ENCODE peak calls at places on chromosomes 11 and 22, in six cellular contexts. A, T, G, K, W and S are unnamed samples.

GRCh38 chr11:17553249-17553546 is 6.1 kb downstream of the OTOG start:
- DNase-seq in A (no peak), T (no peak), G (no peak), K (no peak), W (no peak), S (no peak)

GRCh38 chr11:102111011-102111786 is 952 bp downstream of the YAP1 start:
- DNase-seq in A (peak; percentile 69), T (no peak), G (peak; percentile 84), K (peak; percentile 74), W (peak; percentile 2), S (no peak)

GRCh38 chr11:61532136-61533038 is 23.8 kb downstream of the LRRC10B start:
- DNase-seq in A (peak; percentile 87), T (peak; percentile 58), G (no peak), K (no peak), W (peak; percentile 32), S (peak; percentile 76)

GRCh38 chr11:130390071-130390758 is 38.2 kb downstream of the ADAMTS8 start:
- DNase-seq in A (peak; percentile 40), T (no peak), G (peak; percentile 80), K (no peak), W (no peak), S (no peak)

GRCh38 chr22:26904483-26904882 is 247.1 kb downstream of the MIAT start:
- DNase-seq in A (no peak), T (no peak), G (no peak), K (no peak), W (no peak), S (no peak)

GRCh38 chr11:19080579-19080993 is 20.1 kb upstream of the MRGPRX2 start:
- DNase-seq in A (no peak), T (no peak), G (peak; percentile 94), K (peak; percentile 81), W (no peak), S (no peak)

GRCh38 chr11:61297741-61298140 is 2.6 kb upstream of the VWCE start:
- DNase-seq in A (no peak), T (no peak), G (peak; percentile 99), K (no peak), W (no peak), S (no peak)

GRCh38 chr22:42996646-42997365 is 18.1 kb downstream of the PACSIN2 start:
- DNase-seq in A (no peak), T (no peak), G (peak; percentile 75), K (peak; percentile 66), W (no peak), S (no peak)

GRCh38 chr11:12222099-12222751 is 111.8 kb downstream of the MICAL2 start:
- DNase-seq in A (no peak), T (no peak), G (peak; percentile 72), K (no peak), W (no peak), S (no peak)

GRCh38 chr11:26830218-26830617 is 108.4 kb upstream of the SLC5A12 start:
- DNase-seq in A (no peak), T (no peak), G (no peak), K (no peak), W (no peak), S (no peak)

GRCh38 chr11:108901359-108901758 is 236.5 kb downstream of the DDX10 start:
- DNase-seq in A (no peak), T (no peak), G (no peak), K (no peak), W (no peak), S (no peak)

GRCh38 chr22:33443688-33444087 is 385.5 kb upstream of the SYN3 start:
- DNase-seq in A (no peak), T (no peak), G (no peak), K (no peak), W (no peak), S (no peak)

GRCh38 chr11:131356201-131356600 is 14.2 kb upstream of the NTM start:
- DNase-seq in A (no peak), T (no peak), G (peak; percentile 83), K (no peak), W (no peak), S (no peak)

GRCh38 chr11:65789230-65790103 is 2.6 kb downstream of the OVOL1 start:
- DNase-seq in A (no peak), T (no peak), G (no peak), K (no peak), W (no peak), S (no peak)

GRCh38 chr11:80239217-80239616 is 798.4 kb upstream of the TENM4 start:
- DNase-seq in A (no peak), T (no peak), G (no peak), K (no peak), W (no peak), S (no peak)

GRCh38 chr11:78921517-78921916 is 346.9 kb upstream of the NARS2 start:
- DNase-seq in A (no peak), T (no peak), G (no peak), K (no peak), W (no peak), S (no peak)

DNA sequence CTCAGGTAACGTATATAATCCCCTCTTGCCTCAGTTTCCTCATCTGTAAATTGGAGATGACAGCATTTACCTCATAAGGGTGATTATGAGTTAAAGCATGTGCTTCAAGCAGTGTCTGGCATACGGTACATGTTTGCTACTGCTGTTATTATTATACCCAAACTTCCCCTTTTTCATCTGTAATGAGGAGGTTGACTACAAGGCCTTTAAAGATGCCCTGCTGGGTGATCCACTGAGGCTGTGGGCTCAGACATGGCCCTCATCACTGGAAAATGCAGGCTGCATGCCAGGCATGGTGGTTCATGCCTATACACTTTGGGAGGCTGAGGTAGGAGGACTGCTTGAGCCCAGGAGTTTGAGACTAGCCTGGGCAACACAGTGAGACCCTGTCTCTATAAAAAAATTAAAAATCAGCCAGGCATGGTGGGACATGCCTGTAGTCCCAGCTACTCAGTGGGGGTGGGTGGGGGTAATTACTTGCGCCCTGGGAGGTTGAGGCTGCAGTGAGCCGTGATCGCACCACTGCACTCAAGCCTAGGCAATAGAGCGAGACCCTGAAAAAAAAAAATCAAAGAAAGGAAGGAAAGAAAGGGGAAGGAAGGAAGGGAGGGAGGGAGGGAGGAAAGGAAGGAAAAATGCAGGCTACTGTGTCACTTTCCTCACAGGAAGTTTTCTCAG is 4.3 kb downstream of the PIK3IP1 start:
- DNase-seq in A (no peak), T (no peak), G (no peak), K (no peak), W (no peak), S (no peak)
- H3K4me1 ChIP-seq in A (peaks cover 17% of the 10 kb centered on the region), T (peaks cover 67% of the 10 kb centered on the region), G (peaks cover 2% of the 10 kb centered on the region), K (no peaks in the 10 kb centered on the region), W (peaks cover 65% of the 10 kb centered on the region), S (peaks cover 1% of the 10 kb centered on the region)

GRCh38 chr11:64459609-64460008 is 100.6 kb downstream of the RPS6KA4 start:
- DNase-seq in A (no peak), T (no peak), G (no peak), K (no peak), W (no peak), S (no peak)
- H3K4me3 ChIP-seq in A (no peak overlapping the region), T (no peak overlapping the region), G (no peak overlapping the region), K (no peak overlapping the region), W (no peak overlapping the region), S (no peak overlapping the region)

GRCh38 chr22:46055176-46055850 is 78.4 kb upstream of the WNT7B start:
- DNase-seq in A (no peak), T (no peak), G (peak; percentile 67), K (peak; percentile 75), W (no peak), S (no peak)
- H3K4me1 ChIP-seq in A (peaks cover 43% of the 10 kb centered on the region), T (peaks cover 57% of the 10 kb centered on the region), G (peaks cover 29% of the 10 kb centered on the region), K (peaks cover 59% of the 10 kb centered on the region), W (peaks cover 25% of the 10 kb centered on the region), S (no peaks in the 10 kb centered on the region)

DNA sequence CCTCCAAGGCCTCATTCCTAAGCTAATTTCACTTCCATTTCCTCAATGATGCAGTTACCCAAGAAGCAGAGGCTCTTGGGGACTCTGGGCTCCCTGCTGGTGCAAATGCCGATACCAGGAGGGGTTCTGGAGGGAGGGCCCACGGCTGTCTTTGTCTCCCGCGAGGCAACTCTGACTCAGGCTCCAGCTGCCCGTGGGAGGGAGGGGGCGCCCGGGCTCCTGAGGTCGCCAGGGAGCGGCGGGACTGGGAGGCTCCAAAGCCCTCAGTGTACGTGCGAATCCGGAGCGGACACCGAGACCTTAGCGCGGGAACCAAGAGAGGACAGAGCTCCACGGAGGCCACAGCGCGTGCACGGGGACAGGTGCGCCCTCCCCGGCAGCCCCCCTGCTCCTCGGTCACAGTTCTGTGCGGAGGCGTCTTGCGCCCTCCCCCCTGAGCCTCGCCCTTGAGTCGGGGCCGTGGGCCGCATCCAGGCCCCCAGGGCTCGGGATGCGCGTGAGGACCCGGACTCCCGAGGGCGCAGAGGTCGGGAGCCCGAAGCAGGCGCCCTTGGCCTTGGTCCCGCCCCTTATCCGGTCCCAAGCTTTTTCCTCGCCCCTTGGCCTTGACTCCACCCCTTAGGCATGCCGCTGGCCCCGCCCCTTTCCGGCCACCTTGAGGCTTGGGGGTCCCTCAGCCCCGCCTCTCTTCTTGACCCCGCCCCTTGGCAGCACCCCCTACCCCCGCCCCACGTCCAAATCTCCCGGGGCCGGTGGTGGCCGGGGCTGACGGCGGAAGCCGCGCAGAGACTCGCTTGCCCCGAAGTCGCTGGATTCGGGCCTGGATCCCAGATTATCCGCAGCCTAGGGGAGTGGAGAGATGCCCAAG is 4.7 kb upstream of the SHISA8 start:
- DNase-seq in A (no peak), T (peak; percentile 63), G (peak; percentile 16), K (peak; percentile 72), W (peak; percentile 27), S (peak; percentile 78)
- H3K4me3 ChIP-seq in A (no peak overlapping the region), T (peak overlapping the region; percentile 50), G (peak overlapping the region; percentile 16), K (peak overlapping the region; percentile 48), W (peak overlapping the region; percentile 50), S (peak overlapping the region; percentile 50)

GRCh38 chr11:114123692-114124330 is 64.3 kb downstream of the ZBTB16 start:
- DNase-seq in A (no peak), T (no peak), G (no peak), K (no peak), W (no peak), S (no peak)
- H3K4me1 ChIP-seq in A (no peaks in the 10 kb centered on the region), T (no peaks in the 10 kb centered on the region), G (no peaks in the 10 kb centered on the region), K (peaks cover 12% of the 10 kb centered on the region), W (no peaks in the 10 kb centered on the region), S (no peaks in the 10 kb centered on the region)

GRCh38 chr11:74683279-74683871 is 47.9 kb downstream of the CHRDL2 start:
- DNase-seq in A (no peak), T (no peak), G (no peak), K (no peak), W (no peak), S (no peak)
- H3K4me3 ChIP-seq in A (no peak overlapping the region), T (no peak overlapping the region), G (no peak overlapping the region), K (peak overlapping the region; percentile 48), W (no peak overlapping the region), S (peak overlapping the region; percentile 51)

GRCh38 chr22:38028344-38029130 is 28.7 kb upstream of the PICK1 start:
- DNase-seq in A (no peak), T (no peak), G (no peak), K (peak; percentile 5), W (no peak), S (no peak)

GRCh38 chr22:38029370-38029769 is 27.8 kb upstream of the PICK1 start:
- DNase-seq in A (no peak), T (no peak), G (no peak), K (no peak), W (no peak), S (no peak)

GRCh38 chr22:38030311-38031133 is 26.7 kb upstream of the PICK1 start:
- DNase-seq in A (no peak), T (no peak), G (no peak), K (peak; percentile 7), W (no peak), S (no peak)

GRCh38 chr22:38031491-38031890 is 25.7 kb upstream of the PICK1 start:
- DNase-seq in A (no peak), T (no peak), G (no peak), K (peak; percentile 18), W (no peak), S (no peak)

GRCh38 chr22:38029901-38030300 is 27.3 kb upstream of the PICK1 start:
- DNase-seq in A (no peak), T (no peak), G (no peak), K (no peak), W (no peak), S (no peak)
- H3K4me1 ChIP-seq in A (peaks cover 27% of the 10 kb centered on the region), T (no peaks in the 10 kb centered on the region), G (peaks cover 28% of the 10 kb centered on the region), K (no peaks in the 10 kb centered on the region), W (no peaks in the 10 kb centered on the region), S (peaks cover 5% of the 10 kb centered on the region)